ENCODE peak calls at places on chromosomes 13 and 19, in five cellular contexts. One of them, this sample, is unnamed.

GRCh38 chr13:46334423-46334822 is 52.6 kb downstream of the RUBCNL start:
- DNase-seq in PC-9: no peak
- DNase-seq in adrenal gland: no peak
- DNase-seq in neural crest cell: no peak
- DNase-seq in A549: no peak
- DNase-seq in this sample: no peak

GRCh38 chr19:17835182-17836006 is 12.4 kb downstream of the JAK3 start:
- DNase-seq in neural crest cell: no peak
- DNase-seq in PC-9: no peak
- DNase-seq in adrenal gland: no peak
- DNase-seq in A549: no peak
- DNase-seq in this sample: no peak

GRCh38 chr13:45441633-45442032 is 23.1 kb upstream of the COG3 start:
- DNase-seq in neural crest cell: no peak
- DNase-seq in A549: no peak
- DNase-seq in PC-9: no peak
- DNase-seq in adrenal gland: no peak
- DNase-seq in this sample: no peak

GRCh38 chr13:114130708-114131580 is 1.5 kb downstream of the RASA3 start:
- DNase-seq in neural crest cell: no peak
- DNase-seq in adrenal gland: no peak
- DNase-seq in PC-9: peak
- DNase-seq in A549: peak
- DNase-seq in this sample: no peak

GRCh38 chr13:74110053-74110452 is 24.2 kb downstream of the KLF12 start:
- DNase-seq in PC-9: no peak
- DNase-seq in adrenal gland: no peak
- DNase-seq in A549: no peak
- DNase-seq in neural crest cell: no peak
- DNase-seq in this sample: no peak

GRCh38 chr19:50894478-50895356 is 16.5 kb downstream of the KLK4 start:
- DNase-seq in neural crest cell: no peak
- DNase-seq in A549: no peak
- DNase-seq in PC-9: no peak
- DNase-seq in adrenal gland: no peak
- DNase-seq in this sample: no peak

GRCh38 chr13:31930901-31931522 is 100.6 kb upstream of the FRY start:
- DNase-seq in A549: no peak
- DNase-seq in PC-9: peak
- DNase-seq in adrenal gland: no peak
- DNase-seq in neural crest cell: no peak
- DNase-seq in this sample: no peak

GRCh38 chr19:47832723-47833122 is 11.0 kb downstream of the CRX start:
- DNase-seq in adrenal gland: no peak
- DNase-seq in PC-9: no peak
- DNase-seq in A549: no peak
- DNase-seq in neural crest cell: no peak
- DNase-seq in this sample: no peak

GRCh38 chr19:13788991-13789390 is 6.3 kb upstream of the ZSWIM4 start:
- DNase-seq in PC-9: no peak
- DNase-seq in A549: no peak
- DNase-seq in neural crest cell: no peak
- DNase-seq in adrenal gland: no peak
- DNase-seq in this sample: no peak

GRCh38 chr13:25347156-25347555 is 24.6 kb upstream of the ATP8A2 start:
- DNase-seq in A549: no peak
- DNase-seq in PC-9: no peak
- DNase-seq in adrenal gland: no peak
- DNase-seq in neural crest cell: no peak
- DNase-seq in this sample: no peak

GRCh38 chr13:50651916-50652315 is 191.6 kb downstream of the DLEU7 start:
- DNase-seq in neural crest cell: no peak
- DNase-seq in adrenal gland: no peak
- DNase-seq in PC-9: no peak
- DNase-seq in A549: no peak
- DNase-seq in this sample: no peak

GRCh38 chr13:109998808-109999528 is 212.6 kb upstream of the IRS2 start:
- DNase-seq in PC-9: peak
- DNase-seq in neural crest cell: no peak
- DNase-seq in adrenal gland: no peak
- DNase-seq in A549: peak
- DNase-seq in this sample: no peak

GRCh38 chr13:35475131-35475959 is 1.1 kb downstream of the MAB21L1 start:
- DNase-seq in neural crest cell: peak
- DNase-seq in A549: no peak
- DNase-seq in adrenal gland: peak
- DNase-seq in PC-9: no peak
- DNase-seq in this sample: no peak

GRCh38 chr13:31442605-31443004 is 242.8 kb downstream of the B3GLCT start:
- DNase-seq in A549: no peak
- DNase-seq in neural crest cell: no peak
- DNase-seq in PC-9: no peak
- DNase-seq in adrenal gland: no peak
- DNase-seq in this sample: no peak

GRCh38 chr13:94595006-94595942 is 678 bp downstream of the TGDS start:
- DNase-seq in neural crest cell: peak
- DNase-seq in adrenal gland: no peak
- DNase-seq in A549: peak
- DNase-seq in PC-9: no peak
- DNase-seq in this sample: no peak

GRCh38 chr19:10565567-10566407 is at the start of gene KRI1:
- DNase-seq in adrenal gland: peak
- DNase-seq in A549: peak
- DNase-seq in PC-9: peak
- DNase-seq in neural crest cell: peak
- DNase-seq in this sample: peak

GRCh38 chr19:33259532-33259931 is 33.9 kb upstream of the SLC7A10 start:
- DNase-seq in A549: no peak
- DNase-seq in PC-9: no peak
- DNase-seq in neural crest cell: no peak
- DNase-seq in adrenal gland: no peak
- DNase-seq in this sample: no peak

GRCh38 chr13:110957181-110957884 is 42.5 kb upstream of the ANKRD10 start:
- DNase-seq in neural crest cell: peak
- DNase-seq in A549: no peak
- DNase-seq in PC-9: peak
- DNase-seq in adrenal gland: no peak
- DNase-seq in this sample: no peak

GRCh38 chr13:74986609-74987008 is 495.4 kb downstream of the TBC1D4 start:
- DNase-seq in A549: no peak
- DNase-seq in neural crest cell: no peak
- DNase-seq in adrenal gland: no peak
- DNase-seq in PC-9: no peak
- DNase-seq in this sample: no peak

GRCh38 chr19:5086725-5087439 is 118.0 kb downstream of the KDM4B start:
- DNase-seq in A549: peak
- DNase-seq in neural crest cell: no peak
- DNase-seq in PC-9: no peak
- DNase-seq in adrenal gland: no peak
- DNase-seq in this sample: no peak

GRCh38 chr13:113996081-113996911 is 22.4 kb upstream of the C13orf46 start:
- DNase-seq in A549: no peak
- DNase-seq in neural crest cell: no peak
- DNase-seq in adrenal gland: no peak
- DNase-seq in PC-9: no peak
- DNase-seq in this sample: no peak

GRCh38 chr13:44855860-44856259 is 133.4 kb downstream of the NUFIP1 start:
- DNase-seq in adrenal gland: no peak
- DNase-seq in neural crest cell: no peak
- DNase-seq in A549: no peak
- DNase-seq in PC-9: no peak
- DNase-seq in this sample: no peak

GRCh38 chr19:53878786-53879144 is 3.2 kb upstream of the PRKCG start:
- DNase-seq in neural crest cell: no peak
- DNase-seq in A549: no peak
- DNase-seq in adrenal gland: no peak
- DNase-seq in PC-9: peak
- DNase-seq in this sample: no peak

GRCh38 chr13:95704510-95704909 is 27.6 kb downstream of the DNAJC3 start:
- DNase-seq in A549: peak
- DNase-seq in PC-9: no peak
- DNase-seq in neural crest cell: no peak
- DNase-seq in adrenal gland: no peak
- DNase-seq in this sample: no peak
- TF ChIP-seq CTCF in A549: peak
- TF ChIP-seq CTCF in PC-9: no peak
- TF ChIP-seq CTCF in neural crest cell: peak
- TF ChIP-seq CTCF in adrenal gland: no peak
- TF ChIP-seq CTCF in this sample: no peak

DNA sequence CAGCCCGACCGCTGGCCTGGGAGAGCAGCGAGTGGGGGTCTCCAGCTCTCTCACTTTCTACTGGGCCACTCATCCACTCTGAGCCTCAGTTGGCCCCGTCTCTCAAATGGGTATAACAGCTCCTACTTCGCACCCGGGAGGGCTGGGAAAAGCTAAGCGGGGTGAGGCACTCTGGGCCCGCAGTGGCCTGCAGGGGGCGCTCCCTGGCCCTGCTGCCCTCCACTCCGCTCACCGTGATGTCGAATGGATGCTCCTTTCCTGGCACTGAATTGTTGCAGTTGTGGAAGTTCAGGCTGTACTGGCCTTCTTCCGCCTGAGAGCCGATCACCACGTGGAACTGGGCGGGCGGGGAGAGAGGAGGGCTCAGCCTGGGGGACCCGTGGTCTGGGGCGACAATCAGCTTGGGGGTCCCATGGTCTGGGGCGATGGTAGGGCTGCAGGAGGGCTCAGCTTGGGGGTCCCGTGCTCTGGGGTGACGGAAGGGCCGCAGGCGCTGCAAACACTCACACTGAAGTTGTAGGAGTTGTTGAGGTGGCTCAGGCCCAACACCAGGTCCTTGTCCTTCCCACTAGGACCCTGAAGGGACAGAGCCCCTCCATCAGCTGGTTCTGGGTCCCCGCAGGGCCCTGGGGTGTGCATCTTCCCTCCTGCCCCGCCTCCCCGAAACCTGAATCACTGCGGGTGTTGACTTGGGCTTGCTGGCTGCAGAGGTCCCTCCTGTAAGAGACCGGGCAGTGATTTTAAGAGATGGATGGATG is 3.9 kb downstream of the GPR108 start:
- DNase-seq in adrenal gland: no peak
- DNase-seq in A549: no peak
- DNase-seq in neural crest cell: no peak
- DNase-seq in PC-9: no peak
- DNase-seq in this sample: no peak
- TF ChIP-seq CTCF in adrenal gland: peak
- TF ChIP-seq CTCF in A549: no peak
- TF ChIP-seq CTCF in neural crest cell: peak
- TF ChIP-seq CTCF in PC-9: peak
- TF ChIP-seq CTCF in this sample: no peak

GRCh38 chr13:38970380-38971051 is 20.1 kb downstream of the STOML3 start:
- DNase-seq in adrenal gland: no peak
- DNase-seq in neural crest cell: no peak
- DNase-seq in PC-9: no peak
- DNase-seq in A549: no peak
- DNase-seq in this sample: no peak

GRCh38 chr13:38960175-38960574 is 30.5 kb downstream of the STOML3 start:
- DNase-seq in A549: no peak
- DNase-seq in adrenal gland: no peak
- DNase-seq in neural crest cell: no peak
- DNase-seq in PC-9: no peak
- DNase-seq in this sample: no peak

GRCh38 chr13:38969187-38969586 is 21.4 kb downstream of the STOML3 start:
- DNase-seq in neural crest cell: no peak
- DNase-seq in A549: no peak
- DNase-seq in PC-9: no peak
- DNase-seq in adrenal gland: no peak
- DNase-seq in this sample: no peak

GRCh38 chr13:38967446-38967845 is 23.2 kb downstream of the STOML3 start:
- DNase-seq in PC-9: no peak
- DNase-seq in A549: no peak
- DNase-seq in adrenal gland: no peak
- DNase-seq in neural crest cell: no peak
- DNase-seq in this sample: no peak

DNA sequence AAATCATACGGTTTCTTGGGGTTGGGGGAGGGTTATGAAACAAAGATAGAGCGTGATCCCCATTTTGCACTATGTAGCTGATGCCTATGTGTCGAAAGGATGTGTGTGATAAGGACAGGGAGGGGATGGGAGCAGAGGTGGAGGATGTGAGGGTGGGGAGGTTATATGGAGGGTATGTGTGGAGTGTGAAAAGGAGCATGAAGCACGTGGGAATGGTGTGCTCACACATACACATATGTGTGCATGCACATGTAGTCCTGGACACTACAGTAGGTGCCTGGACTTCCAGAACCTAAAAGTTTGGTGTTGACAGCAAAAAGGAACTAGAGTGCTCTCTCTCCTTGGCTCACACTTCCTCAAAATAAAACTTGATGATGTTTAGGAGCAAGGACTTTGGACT is 25.4 kb downstream of the STOML3 start:
- DNase-seq in adrenal gland: no peak
- DNase-seq in neural crest cell: no peak
- DNase-seq in PC-9: no peak
- DNase-seq in A549: no peak
- DNase-seq in this sample: no peak
- TF ChIP-seq CTCF in adrenal gland: no peak
- TF ChIP-seq CTCF in neural crest cell: no peak
- TF ChIP-seq CTCF in PC-9: no peak
- TF ChIP-seq CTCF in A549: no peak
- TF ChIP-seq CTCF in this sample: no peak

GRCh38 chr13:27952931-27953670 is 16.0 kb downstream of the CDX2 start:
- DNase-seq in PC-9: no peak
- DNase-seq in adrenal gland: no peak
- DNase-seq in A549: no peak
- DNase-seq in neural crest cell: no peak
- DNase-seq in this sample: peak

GRCh38 chr13:27954406-27954851 is 14.7 kb downstream of the CDX2 start:
- DNase-seq in neural crest cell: no peak
- DNase-seq in adrenal gland: peak
- DNase-seq in PC-9: no peak
- DNase-seq in A549: peak
- DNase-seq in this sample: peak

GRCh38 chr13:27956576-27957300 is 12.4 kb downstream of the CDX2 start:
- DNase-seq in neural crest cell: no peak
- DNase-seq in PC-9: peak
- DNase-seq in adrenal gland: no peak
- DNase-seq in A549: no peak
- DNase-seq in this sample: no peak

GRCh38 chr13:27953671-27954405 is 15.3 kb downstream of the CDX2 start:
- DNase-seq in A549: peak
- DNase-seq in adrenal gland: peak
- DNase-seq in neural crest cell: peak
- DNase-seq in PC-9: no peak
- DNase-seq in this sample: peak

GRCh38 chr13:27955192-27955591 is 13.9 kb downstream of the CDX2 start:
- DNase-seq in A549: no peak
- DNase-seq in adrenal gland: no peak
- DNase-seq in PC-9: no peak
- DNase-seq in neural crest cell: no peak
- DNase-seq in this sample: no peak
- TF ChIP-seq CTCF in A549: no peak
- TF ChIP-seq CTCF in adrenal gland: no peak
- TF ChIP-seq CTCF in PC-9: no peak
- TF ChIP-seq CTCF in neural crest cell: no peak
- TF ChIP-seq CTCF in this sample: no peak

This sample was measured in Calu3.